ENCODE peak calls at places on chromosomes 1 and 21, in eight cellular contexts. P is progenitor cell of endocrine pancreas, I is nephron progenitor cell, S is heart right ventricle, R is fibroblast of lung, L is heart left ventricle, U is uterus, C is endothelial cell. Y is an unnamed sample.

GRCh38 chr21:44628707-44629391 is 2.0 kb downstream of the KRTAP10-9 start:
- DNase-seq in R (no peak), I (no peak), S (no peak), U (no peak), L (no peak), P (no peak), C (no peak), Y (no peak)

GRCh38 chr1:228074954-228075730 is 7.4 kb upstream of the ARF1 start:
- DNase-seq in C (no peak), S (no peak), L (peak), R (no peak), P (no peak), I (no peak), U (peak), Y (no peak)

GRCh38 chr1:61496501-61496900 is 228.4 kb downstream of the TM2D1 start:
- DNase-seq in C (no peak), I (no peak), L (no peak), U (no peak), R (peak), P (no peak), S (no peak), Y (no peak)

GRCh38 chr1:91555821-91556531 is 55.3 kb downstream of the CDC7 start:
- DNase-seq in L (no peak), S (no peak), U (no peak), C (no peak), P (no peak), I (no peak), R (peak), Y (no peak)

GRCh38 chr1:115314765-115315164 is 23.3 kb downstream of the NGF start:
- DNase-seq in U (no peak), R (peak), L (no peak), P (no peak), S (no peak), C (no peak), I (no peak), Y (no peak)

GRCh38 chr1:183270541-183271141 is 84.6 kb downstream of the LAMC2 start:
- DNase-seq in R (peak), S (peak), I (no peak), L (peak), U (no peak), P (no peak), C (no peak), Y (no peak)

GRCh38 chr1:88061106-88061829 is 622.8 kb upstream of the PKN2 start:
- DNase-seq in L (peak), C (peak), I (peak), P (no peak), R (peak), S (no peak), U (peak), Y (peak)

GRCh38 chr1:59885160-59885832 is 41.3 kb downstream of the CYP2J2 start:
- DNase-seq in L (no peak), U (no peak), S (no peak), R (no peak), C (no peak), I (no peak), P (no peak), Y (no peak)

GRCh38 chr1:1331068-1331965 is at the start of gene TAS1R3:
- DNase-seq in I (no peak), S (no peak), L (no peak), C (no peak), U (no peak), P (no peak), R (no peak), Y (no peak)

GRCh38 chr1:25912076-25912831 is 6.0 kb upstream of the STMN1 start:
- DNase-seq in L (no peak), C (no peak), I (no peak), R (peak), U (no peak), S (no peak), P (no peak), Y (no peak)

GRCh38 chr1:68057050-68057449 is 6.6 kb upstream of the DIRAS3 start:
- DNase-seq in S (no peak), L (no peak), R (no peak), C (no peak), P (no peak), I (no peak), U (no peak), Y (no peak)

GRCh38 chr1:177128665-177129281 is 35.7 kb downstream of the ASTN1 start:
- DNase-seq in S (no peak), L (no peak), R (no peak), U (no peak), I (no peak), C (no peak), P (no peak), Y (no peak)

GRCh38 chr21:45073301-45074047 is 906 bp upstream of the ADARB1 start:
- DNase-seq in U (no peak), S (no peak), C (no peak), L (no peak), R (no peak), P (peak), I (peak), Y (peak)

GRCh38 chr1:156347337-156347736 is 9.0 kb downstream of the TSACC start:
- DNase-seq in C (no peak), R (peak), S (no peak), L (no peak), U (no peak), P (no peak), I (no peak), Y (no peak)

GRCh38 chr1:197958438-197958837 is 41.3 kb downstream of the LHX9 start:
- DNase-seq in L (no peak), P (no peak), I (no peak), R (no peak), C (no peak), S (no peak), U (no peak), Y (no peak)

GRCh38 chr1:196034080-196034706 is 574.0 kb downstream of the KCNT2 start:
- DNase-seq in C (no peak), S (no peak), I (peak), U (no peak), L (no peak), R (no peak), P (no peak), Y (no peak)

GRCh38 chr1:116178837-116179236 is 67.6 kb downstream of the MAB21L3 start:
- DNase-seq in S (no peak), P (no peak), C (no peak), R (no peak), I (no peak), U (no peak), L (no peak), Y (no peak)

GRCh38 chr1:92544756-92545165 is 58.0 kb upstream of the GFI1 start:
- DNase-seq in S (no peak), C (no peak), R (peak), I (no peak), U (no peak), L (no peak), P (no peak), Y (no peak)

GRCh38 chr21:31846690-31847089 is 26.1 kb upstream of the HUNK start:
- DNase-seq in S (peak), P (no peak), C (no peak), U (no peak), R (no peak), I (no peak), L (no peak), Y (no peak)

GRCh38 chr21:45323487-45324380 is 36.0 kb upstream of the POFUT2 start:
- DNase-seq in U (no peak), C (no peak), P (no peak), R (no peak), L (peak), I (no peak), S (peak), Y (no peak)

GRCh38 chr1:172761581-172762025 is 102.7 kb downstream of the FASLG start:
- DNase-seq in U (no peak), L (no peak), S (no peak), R (peak), I (no peak), P (no peak), C (no peak), Y (no peak)

GRCh38 chr1:182438326-182438725 is 11.6 kb upstream of the RGSL1 start:
- DNase-seq in S (no peak), U (no peak), I (no peak), C (no peak), L (no peak), R (no peak), P (no peak), Y (no peak)

GRCh38 chr1:145884675-145885074 is 991 bp downstream of the ANKRD35 start:
- DNase-seq in P (no peak), U (no peak), S (no peak), L (no peak), I (no peak), R (peak), C (no peak), Y (no peak)

GRCh38 chr1:151199860-151200581 is 1.7 kb downstream of the PIP5K1A start:
- DNase-seq in P (no peak), L (peak), R (peak), U (no peak), C (no peak), S (no peak), I (no peak), Y (no peak)

GRCh38 chr1:35447278-35447677 is 109.9 kb downstream of the KIAA0319L start:
- DNase-seq in S (no peak), L (no peak), C (no peak), I (no peak), U (no peak), R (no peak), P (no peak), Y (no peak)

GRCh38 chr1:7616076-7616833 is 154.8 kb upstream of the VAMP3 start:
- DNase-seq in I (peak), R (peak), U (no peak), P (peak), S (peak), C (peak), L (peak), Y (peak)

GRCh38 chr1:161051219-161051618 is 5.4 kb upstream of the USF1 start:
- DNase-seq in R (no peak), C (no peak), P (no peak), S (no peak), I (no peak), U (no peak), L (no peak), Y (no peak)

GRCh38 chr1:151579436-151580225 is 32.2 kb upstream of the SNX27 start:
- DNase-seq in I (no peak), S (no peak), L (no peak), R (peak), P (no peak), C (no peak), U (no peak), Y (no peak)

GRCh38 chr1:86104606-86105532 is 51.7 kb downstream of the COL24A1 start:
- DNase-seq in U (no peak), S (no peak), C (no peak), I (no peak), P (peak), L (no peak), R (no peak), Y (no peak)

DNA sequence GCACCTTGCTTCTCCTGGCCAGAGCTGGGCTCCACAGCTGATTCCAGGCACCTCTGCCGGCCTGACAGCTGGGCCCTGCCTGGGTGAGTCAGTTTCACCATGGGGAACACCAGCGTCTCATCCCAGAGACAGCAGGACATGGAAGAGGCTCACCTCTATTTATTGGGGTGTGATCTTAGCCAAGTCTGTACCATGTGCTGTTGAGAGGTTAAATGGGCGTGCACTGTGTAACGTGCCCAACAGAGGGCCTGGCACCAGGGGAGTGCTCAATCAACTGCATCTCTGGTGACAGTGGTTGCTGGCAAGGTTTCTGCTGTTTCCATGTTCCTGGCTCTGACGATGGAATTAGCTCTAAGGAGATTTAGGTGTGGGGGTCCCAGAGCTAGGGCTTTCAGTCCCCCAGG is 890 bp downstream of the CPLANE2 start:
- DNase-seq in U (no peak), L (peak), S (no peak), R (no peak), C (no peak), P (no peak), I (no peak), Y (peak)
- TF ChIP-seq CTCF in U (no peak), L (no peak), S (no peak), R (no peak), C (peak), P (peak), I (no peak), Y (peak)

GRCh38 chr1:22143065-22143514 is at the start of gene WNT4:
- DNase-seq in L (peak), U (peak), S (peak), C (peak), R (peak), I (peak), P (peak), Y (peak)
- TF ChIP-seq CTCF in L (no peak), U (no peak), S (no peak), C (peak), R (no peak), I (no peak), P (peak), Y (no peak)

GRCh38 chr1:231666220-231666956 is 39.8 kb downstream of the DISC1 start:
- DNase-seq in P (no peak), C (no peak), R (no peak), S (no peak), I (no peak), L (no peak), U (no peak), Y (no peak)

GRCh38 chr1:231667883-231668506 is 41.4 kb downstream of the DISC1 start:
- DNase-seq in P (no peak), C (no peak), U (no peak), S (no peak), L (no peak), R (no peak), I (no peak), Y (no peak)

GRCh38 chr1:231663211-231663792 is 36.7 kb downstream of the DISC1 start:
- DNase-seq in R (no peak), P (no peak), S (no peak), L (no peak), U (no peak), C (no peak), I (no peak), Y (no peak)

GRCh38 chr1:231666957-231667601 is 40.5 kb downstream of the DISC1 start:
- DNase-seq in I (no peak), L (no peak), P (no peak), U (no peak), R (no peak), S (no peak), C (no peak), Y (no peak)

DNA sequence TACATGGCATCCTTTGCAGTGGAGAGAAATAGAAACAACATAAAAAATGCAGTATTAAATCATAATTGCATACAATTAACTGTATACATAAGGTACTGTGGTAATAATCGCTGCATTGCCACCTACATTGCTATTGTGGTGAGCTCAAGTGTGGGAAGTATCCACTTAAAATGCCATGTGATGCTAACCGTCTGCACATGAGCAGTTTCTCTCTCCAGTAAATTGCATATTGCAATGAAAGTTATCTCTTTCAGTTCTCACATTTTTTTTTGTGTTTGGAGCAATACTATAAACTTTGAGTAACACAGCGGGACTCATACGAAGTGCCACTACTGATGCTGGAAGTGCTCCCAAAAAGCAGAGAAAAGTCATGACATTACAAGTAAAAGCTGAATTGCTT is 38.5 kb downstream of the DISC1 start:
- DNase-seq in S (no peak), C (no peak), P (no peak), R (no peak), I (no peak), L (no peak), U (no peak), Y (no peak)
- TF ChIP-seq CTCF in S (no peak), C (no peak), P (no peak), R (no peak), I (no peak), L (no peak), U (no peak), Y (no peak)

DNA sequence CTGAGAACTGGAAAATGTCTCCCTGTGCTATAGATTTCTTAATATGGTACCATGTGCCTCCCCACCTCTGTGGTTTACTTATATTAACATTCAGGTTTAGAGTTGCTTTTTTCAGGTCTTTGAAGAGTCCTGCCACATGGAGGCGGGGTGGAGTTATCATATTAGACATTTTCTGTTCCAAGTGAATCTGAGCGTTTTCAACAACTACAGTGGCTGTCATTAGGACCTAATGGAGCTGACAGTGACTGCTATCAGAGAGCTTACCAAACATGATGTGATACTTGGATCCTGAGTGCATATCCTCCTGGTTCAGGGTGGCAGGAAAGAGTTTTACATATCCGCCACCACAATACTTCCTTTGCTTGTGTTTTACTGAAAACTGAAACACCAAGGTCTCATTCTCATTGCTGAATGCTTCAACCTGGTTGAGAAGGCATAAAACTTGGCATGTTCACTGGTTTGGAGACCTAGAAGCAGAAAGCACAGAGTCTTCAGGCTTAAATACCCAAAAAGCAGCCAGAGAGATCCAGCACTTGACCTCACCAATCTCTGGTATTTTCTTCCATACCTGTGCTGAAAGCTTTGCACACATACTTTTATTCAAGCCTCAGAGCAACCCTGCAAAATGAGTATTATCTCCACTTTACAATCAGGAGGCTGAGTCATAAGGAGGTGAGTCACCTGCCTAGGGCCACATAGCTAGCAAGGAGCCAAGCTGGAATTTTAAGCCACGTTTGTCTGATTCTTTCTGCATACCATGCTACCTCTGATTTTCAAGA is 47.4 kb upstream of the OSBPL9 start:
- DNase-seq in R (peak), C (no peak), P (no peak), L (no peak), I (no peak), U (no peak), S (no peak), Y (no peak)
- TF ChIP-seq CTCF in R (peak), C (no peak), P (no peak), L (peak), I (no peak), U (peak), S (no peak), Y (no peak)

Y was measured in GM13976.